ENCODE peak calls at places on chromosomes 6 and 20, in four cellular contexts. L is CD8-positive, alpha-beta T cell; V is GM12865; H is astrocyte of the spinal cord. X is an unnamed sample.

GRCh38 chr20:36482044-36482473 is 59.3 kb upstream of the MYL9 start:
- DNase-seq in L (no peak), V (no peak), H (no peak), X (no peak)

GRCh38 chr6:17863971-17864754 is 123.3 kb downstream of the KIF13A start:
- DNase-seq in L (no peak), V (no peak), H (peak; percentile 71), X (peak; percentile 85)

GRCh38 chr6:10610289-10610688 is 84.1 kb downstream of the C6orf52 start:
- DNase-seq in L (no peak), V (no peak), H (no peak), X (peak; percentile 2)

GRCh38 chr6:124490123-124490522 is 472.1 kb upstream of the RNF217 start:
- DNase-seq in L (no peak), V (no peak), H (no peak), X (no peak)

GRCh38 chr6:13261464-13261994 is 66.8 kb downstream of the TBC1D7 start:
- DNase-seq in L (no peak), V (peak; percentile 80), H (no peak), X (no peak)

GRCh38 chr6:63121166-63121565 is 90.1 kb upstream of the FKBP1C start:
- DNase-seq in L (no peak), V (peak; percentile 6), H (no peak), X (no peak)

GRCh38 chr20:46406986-46407670 is 713 bp upstream of the ELMO2 start:
- DNase-seq in L (peak; percentile 71), V (peak; percentile 66), H (peak; percentile 7), X (no peak)

GRCh38 chr6:2562721-2563120 is 188.0 kb downstream of the MYLK4 start:
- DNase-seq in L (no peak), V (no peak), H (no peak), X (no peak)

GRCh38 chr6:63881791-63882190 is 246.2 kb downstream of the PHF3 start:
- DNase-seq in L (no peak), V (no peak), H (no peak), X (no peak)

GRCh38 chr6:169316651-169317050 is 63.0 kb upstream of the THBS2 start:
- DNase-seq in L (no peak), V (no peak), H (no peak), X (no peak)

GRCh38 chr6:18309046-18309445 is 44.7 kb upstream of the DEK start:
- DNase-seq in L (no peak), V (no peak), H (no peak), X (no peak)

GRCh38 chr6:44284867-44285266 is 14.6 kb downstream of the TMEM151B start:
- DNase-seq in L (no peak), V (no peak), H (no peak), X (no peak)

GRCh38 chr6:44285552-44286284 is 15.5 kb downstream of the TMEM151B start:
- DNase-seq in L (no peak), V (no peak), H (peak; percentile 18), X (no peak)

GRCh38 chr6:44284119-44284518 is 13.9 kb downstream of the TMEM151B start:
- DNase-seq in L (no peak), V (no peak), H (no peak), X (no peak)

GRCh38 chr6:44286747-44287146 is 16.5 kb downstream of the TMEM151B start:
- DNase-seq in L (no peak), V (no peak), H (no peak), X (no peak)

DNA sequence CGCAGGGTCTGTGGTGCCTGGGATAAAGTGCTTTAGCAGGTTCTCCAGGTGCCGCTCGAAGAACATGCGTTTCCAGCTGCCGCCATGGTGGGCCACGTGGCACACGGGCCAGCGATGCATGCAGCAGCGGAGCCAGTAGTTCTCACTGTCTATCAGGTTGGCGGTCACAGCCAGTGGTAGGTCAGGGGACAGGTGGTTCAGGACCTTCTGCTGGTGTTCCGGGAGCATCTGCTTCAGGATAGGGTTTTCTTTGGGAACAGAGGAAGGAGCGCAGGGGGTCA is 16.0 kb downstream of the TMEM151B start:
- DNase-seq in L (no peak), V (no peak), H (no peak), X (no peak)
- H3K4me3 ChIP-seq in L (no peak overlapping the region), V (no peak overlapping the region), H (no peak overlapping the region), X (no peak overlapping the region)

GRCh38 chr6:137871299-137871698 is 4.2 kb downstream of the TNFAIP3 start:
- DNase-seq in L (no peak), V (peak; percentile 58), H (no peak), X (no peak)

GRCh38 chr6:137870286-137870685 is 3.2 kb downstream of the TNFAIP3 start:
- DNase-seq in L (no peak), V (no peak), H (no peak), X (no peak)

GRCh38 chr6:137872071-137872470 is 5.0 kb downstream of the TNFAIP3 start:
- DNase-seq in L (no peak), V (no peak), H (peak; percentile 51), X (peak; percentile 80)

GRCh38 chr6:137869781-137870180 is 2.7 kb downstream of the TNFAIP3 start:
- DNase-seq in L (no peak), V (no peak), H (no peak), X (no peak)

GRCh38 chr6:137870744-137871247 is 3.7 kb downstream of the TNFAIP3 start:
- DNase-seq in L (no peak), V (peak; percentile 87), H (no peak), X (no peak)
- TF ChIP-seq CTCF in L (no peak), V (peak; percentile 38), H (peak; percentile 0), X (peak; percentile 24)

GRCh38 chr20:61280217-61280980 is 28.3 kb downstream of the CDH4 start:
- DNase-seq in L (no peak), V (no peak), H (no peak), X (no peak)
- H3K4me3 ChIP-seq in L (no peak overlapping the region), V (no peak overlapping the region), H (no peak overlapping the region), X (no peak overlapping the region)

DNA sequence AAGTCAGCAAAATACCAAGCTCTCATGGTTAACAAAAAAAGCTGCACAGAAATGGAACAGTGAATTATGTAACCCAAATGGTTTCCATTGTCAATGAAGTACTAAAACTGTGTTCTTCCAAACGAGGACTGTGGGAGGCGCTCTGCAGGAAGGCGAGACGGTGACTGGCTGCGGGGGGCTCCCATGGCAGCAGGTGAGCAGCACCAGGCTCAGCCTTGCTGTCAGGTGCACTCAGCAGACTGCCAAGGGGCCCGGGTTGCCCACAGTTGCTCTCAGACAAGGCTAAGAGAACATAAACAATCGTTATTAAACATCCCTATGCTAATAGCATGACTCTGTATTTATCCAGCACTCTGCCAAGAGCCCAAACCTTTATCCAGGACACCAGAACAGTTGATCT is 630.3 kb upstream of the ARID1B start:
- DNase-seq in L (no peak), V (no peak), H (no peak), X (no peak)
- TF ChIP-seq CTCF in L (no peak), V (no peak), H (no peak), X (no peak)

GRCh38 chr6:31354248-31354647 is 2.7 kb downstream of the HLA-B start:
- DNase-seq in L (no peak), V (no peak), H (no peak), X (peak; percentile 5)
- H3K4me3 ChIP-seq in L (peak overlapping the region; percentile 92), V (peak overlapping the region; percentile 86), H (no peak overlapping the region), X (no peak overlapping the region)

DNA sequence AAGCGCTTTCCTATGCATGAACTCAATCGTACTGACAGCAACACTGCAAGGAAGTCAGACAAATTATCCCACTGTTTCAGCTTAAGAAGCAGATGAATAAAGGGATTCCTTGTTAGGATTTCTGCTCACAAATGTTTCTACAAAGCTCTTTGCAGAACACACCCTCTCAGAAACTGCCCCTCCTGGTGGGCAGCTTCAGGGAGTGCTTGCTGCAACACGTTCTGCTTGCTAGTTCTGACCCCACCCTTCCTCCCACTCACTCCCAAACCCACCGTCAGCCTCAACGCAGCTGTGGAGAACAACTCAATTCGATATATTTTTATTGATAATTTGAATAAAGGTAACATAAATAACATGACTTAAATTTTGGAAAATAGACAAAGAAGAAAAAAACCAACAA is 250.8 kb upstream of the PRDM1 start:
- DNase-seq in L (no peak), V (peak; percentile 61), H (peak; percentile 36), X (peak; percentile 54)
- TF ChIP-seq CTCF in L (peak; percentile 20), V (peak; percentile 42), H (peak; percentile 49), X (peak; percentile 39)

DNA sequence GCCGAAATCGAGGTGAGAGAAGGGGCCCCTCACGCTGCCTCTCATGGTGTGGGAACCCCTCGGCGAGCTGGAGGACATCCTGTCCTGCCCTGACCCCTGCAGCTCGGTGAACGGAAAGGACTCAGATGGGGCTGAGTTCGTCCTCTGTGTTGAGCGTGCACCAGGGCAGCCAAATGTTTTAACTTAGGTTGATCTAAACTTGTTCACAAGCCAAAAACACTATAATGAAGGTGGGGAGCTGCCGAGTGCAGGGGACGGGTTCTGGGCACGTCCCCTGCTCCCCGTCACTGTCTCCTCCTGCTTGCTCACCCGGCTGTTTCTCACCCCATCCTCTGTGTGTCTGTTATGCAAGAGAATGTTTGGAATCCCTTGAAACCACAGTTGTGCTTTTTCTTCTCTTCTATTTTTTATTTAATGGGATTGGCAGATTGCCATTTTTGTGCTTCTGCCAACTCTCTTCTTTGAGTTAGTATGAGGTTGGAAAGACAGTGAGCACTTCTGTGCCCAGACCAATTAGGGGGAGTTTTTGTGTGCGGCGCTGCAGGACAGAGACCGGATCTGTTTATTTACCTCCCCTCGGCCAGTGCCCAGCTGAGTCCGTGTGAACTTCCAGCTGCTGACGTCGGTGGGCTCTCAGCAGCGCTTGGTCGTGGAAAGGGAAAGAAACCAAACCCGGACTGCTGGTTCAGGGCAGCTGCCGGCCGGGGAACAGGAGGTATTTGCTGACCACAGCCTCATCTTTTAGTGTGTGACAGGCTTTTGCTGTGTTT is 158.1 kb downstream of the DTNBP1 start:
- DNase-seq in L (no peak), V (no peak), H (peak; percentile 99), X (peak; percentile 98)
- H3K4me3 ChIP-seq in L (no peak overlapping the region), V (no peak overlapping the region), H (no peak overlapping the region), X (peak overlapping the region; percentile 11)

DNA sequence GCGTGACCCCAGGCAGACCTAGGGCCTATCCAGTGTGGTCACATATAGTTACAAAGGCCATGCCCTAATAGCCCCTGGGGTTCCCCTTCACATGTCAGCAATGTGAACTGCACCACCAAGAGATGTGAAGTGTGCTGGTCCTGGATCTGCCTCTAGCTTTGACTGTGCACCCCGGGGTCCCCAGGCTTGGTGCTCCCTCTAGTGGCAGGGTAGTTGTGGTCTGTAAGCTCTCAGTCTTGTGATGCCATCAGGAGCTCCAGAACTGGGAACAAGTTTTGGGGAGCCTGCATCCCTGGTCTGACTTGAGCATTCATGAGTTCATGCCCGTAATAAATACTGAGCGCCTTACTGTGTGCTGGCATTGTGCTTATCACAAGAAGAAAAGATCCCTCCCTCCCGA is 143.4 kb downstream of the DHX35 start:
- DNase-seq in L (no peak), V (peak; percentile 22), H (no peak), X (no peak)
- TF ChIP-seq CTCF in L (no peak), V (no peak), H (no peak), X (no peak)

X was measured in fibroblast of mammary gland.